ENCODE peak calls at places on chromosome 6, in seven cellular contexts. T, R, O, D, F, N and K are unnamed samples.

GRCh38 chr6:148534871-148535270 is 192.2 kb downstream of the SASH1 start:
- DNase-seq in D (no peak), F (no peak), R (no peak), T (no peak), N (no peak), O (no peak), K (no peak)

GRCh38 chr6:2949121-2949520 is 22.2 kb downstream of the SERPINB6 start:
- DNase-seq in F (peak; percentile 7), N (no peak), O (no peak), T (no peak), D (no peak), R (no peak), K (no peak)

GRCh38 chr6:17039266-17039665 is 62.6 kb upstream of the STMND1 start:
- DNase-seq in D (no peak), T (no peak), N (no peak), R (no peak), F (no peak), O (no peak), K (no peak)

GRCh38 chr6:34992353-34992752 is 103.3 kb downstream of the ANKS1A start:
- DNase-seq in T (no peak), O (no peak), N (no peak), F (no peak), D (no peak), R (no peak), K (no peak)

GRCh38 chr6:17086469-17086868 is 15.4 kb upstream of the STMND1 start:
- DNase-seq in D (peak; percentile 49), F (peak; percentile 65), N (peak; percentile 34), T (peak; percentile 31), O (peak; percentile 62), R (peak; percentile 19), K (peak; percentile 91)

GRCh38 chr6:30156262-30156599 is 4.8 kb downstream of the TRIM10 start:
- DNase-seq in R (peak; percentile 25), T (peak; percentile 64), N (no peak), F (peak; percentile 89), D (no peak), O (no peak), K (peak; percentile 74)

GRCh38 chr6:118102401-118102800 is 195.3 kb downstream of the SLC35F1 start:
- DNase-seq in F (no peak), D (no peak), R (no peak), T (no peak), O (no peak), N (no peak), K (no peak)

GRCh38 chr6:135116566-135116965 is 61.9 kb upstream of the HBS1L start:
- DNase-seq in N (peak; percentile 45), R (no peak), T (no peak), F (no peak), D (no peak), O (no peak), K (no peak)

GRCh38 chr6:85866373-85866740 is 223.7 kb upstream of the SYNCRIP start:
- DNase-seq in N (no peak), O (no peak), T (no peak), R (no peak), D (no peak), F (no peak), K (no peak)

GRCh38 chr6:21771626-21772320 is 178.2 kb downstream of the SOX4 start:
- DNase-seq in D (no peak), N (no peak), O (no peak), T (no peak), F (no peak), R (no peak), K (no peak)

GRCh38 chr6:148179786-148180185 is 162.9 kb upstream of the SASH1 start:
- DNase-seq in T (no peak), D (no peak), R (peak; percentile 58), O (peak; percentile 38), N (peak; percentile 40), F (no peak), K (peak; percentile 35)

GRCh38 chr6:157241411-157241979 is 81.8 kb downstream of the TMEM242 start:
- DNase-seq in R (peak; percentile 35), N (no peak), F (peak; percentile 71), D (no peak), O (no peak), T (peak; percentile 13), K (no peak)

GRCh38 chr6:106077881-106078280 is 8.3 kb upstream of the PRDM1 start:
- DNase-seq in O (no peak), N (no peak), R (no peak), F (no peak), T (no peak), D (no peak), K (no peak)

GRCh38 chr6:31882344-31882743 is 3.5 kb upstream of the SLC44A4 start:
- DNase-seq in T (no peak), N (no peak), F (no peak), D (no peak), O (no peak), R (peak; percentile 84), K (no peak)

GRCh38 chr6:118216751-118217150 is 309.7 kb downstream of the SLC35F1 start:
- DNase-seq in T (no peak), R (no peak), F (no peak), N (no peak), O (no peak), D (no peak), K (peak; percentile 26)

GRCh38 chr6:138012682-138013081 is 94.5 kb downstream of the PERP start:
- DNase-seq in N (no peak), D (no peak), F (peak; percentile 67), R (no peak), O (no peak), T (no peak), K (no peak)

GRCh38 chr6:10481101-10481500 is 40.0 kb upstream of the GCNT2 start:
- DNase-seq in D (no peak), R (no peak), F (no peak), O (no peak), T (no peak), N (no peak), K (no peak)

GRCh38 chr6:151488226-151488625 is 5.6 kb upstream of the CCDC170 start:
- DNase-seq in R (no peak), O (no peak), D (no peak), F (no peak), N (no peak), T (no peak), K (no peak)

GRCh38 chr6:30518505-30518850 is 29.2 kb downstream of the HLA-E start:
- DNase-seq in D (no peak), T (no peak), N (peak; percentile 32), R (no peak), O (no peak), F (no peak), K (no peak)

GRCh38 chr6:73180076-73180717 is 45.1 kb downstream of the KHDC1L start:
- DNase-seq in N (no peak), T (no peak), R (no peak), D (no peak), F (no peak), O (no peak), K (no peak)

GRCh38 chr6:112007805-112008204 is 46.1 kb upstream of the CCN6 start:
- DNase-seq in D (no peak), F (no peak), R (no peak), T (peak; percentile 28), N (no peak), O (no peak), K (no peak)

GRCh38 chr6:169171951-169172350 is 81.7 kb downstream of the THBS2 start:
- DNase-seq in T (no peak), O (no peak), F (no peak), N (no peak), R (no peak), D (peak; percentile 47), K (no peak)

GRCh38 chr6:144343736-144344428 is 58.7 kb downstream of the UTRN start:
- DNase-seq in D (no peak), T (no peak), N (peak; percentile 66), R (no peak), O (no peak), F (peak; percentile 72), K (peak; percentile 54)

GRCh38 chr6:148905111-148905870 is 158.5 kb downstream of the UST start:
- DNase-seq in T (no peak), O (no peak), R (no peak), F (no peak), N (no peak), D (no peak), K (no peak)

GRCh38 chr6:3159805-3160781 is 2.7 kb upstream of the TUBB2A start:
- DNase-seq in T (peak; percentile 66), F (peak; percentile 88), D (no peak), R (peak; percentile 67), N (no peak), O (no peak), K (no peak)

GRCh38 chr6:100257661-100258395 is 206.9 kb downstream of the SIM1 start:
- DNase-seq in O (peak; percentile 26), F (no peak), D (peak; percentile 71), R (peak; percentile 62), T (no peak), N (peak; percentile 56), K (peak; percentile 51)

GRCh38 chr6:136323431-136324112 is 33.9 kb upstream of the BCLAF1 start:
- DNase-seq in R (no peak), N (no peak), O (no peak), T (no peak), D (no peak), F (no peak), K (no peak)

GRCh38 chr6:105733556-105734162 is 330.8 kb upstream of the PREP start:
- DNase-seq in D (peak; percentile 46), R (no peak), F (no peak), O (no peak), T (no peak), N (peak; percentile 58), K (peak; percentile 8)

GRCh38 chr6:7836371-7837026 is 74.1 kb downstream of the TXNDC5 start:
- DNase-seq in N (no peak), D (no peak), O (no peak), F (no peak), T (no peak), R (no peak), K (no peak)